ENCODE peak calls at places on chromosomes 7 and 10, in eight cellular contexts. One of them, this sample, is unnamed.

GRCh38 chr7:131786204-131786603 is 229.8 kb upstream of the PODXL start:
- DNase-seq in NB4: no peak
- DNase-seq in AG10803: no peak
- DNase-seq in tibial artery: no peak
- DNase-seq in gastrocnemius medialis: no peak
- DNase-seq in astrocyte: no peak
- DNase-seq in brain microvascular endothelial cell: no peak
- DNase-seq in cardiac fibroblast: no peak
- DNase-seq in this sample: no peak

GRCh38 chr7:130473289-130473688 is 18.6 kb upstream of the MEST start:
- DNase-seq in NB4: peak; percentile 64
- DNase-seq in AG10803: no peak
- DNase-seq in tibial artery: no peak
- DNase-seq in gastrocnemius medialis: no peak
- DNase-seq in astrocyte: no peak
- DNase-seq in brain microvascular endothelial cell: no peak
- DNase-seq in cardiac fibroblast: no peak
- DNase-seq in this sample: no peak

GRCh38 chr10:112898540-112899395 is 51.3 kb upstream of the TCF7L2 start:
- DNase-seq in NB4: no peak
- DNase-seq in AG10803: peak; percentile 20
- DNase-seq in tibial artery: peak; percentile 21
- DNase-seq in gastrocnemius medialis: no peak
- DNase-seq in astrocyte: peak; percentile 74
- DNase-seq in brain microvascular endothelial cell: peak; percentile 40
- DNase-seq in cardiac fibroblast: peak; percentile 71
- DNase-seq in this sample: peak; percentile 52

GRCh38 chr7:41624818-41625217 is 78.1 kb downstream of the INHBA start:
- DNase-seq in NB4: no peak
- DNase-seq in AG10803: peak; percentile 50
- DNase-seq in tibial artery: no peak
- DNase-seq in gastrocnemius medialis: no peak
- DNase-seq in astrocyte: no peak
- DNase-seq in brain microvascular endothelial cell: peak; percentile 39
- DNase-seq in cardiac fibroblast: peak; percentile 18
- DNase-seq in this sample: peak; percentile 10

GRCh38 chr10:113216068-113216467 is 266.0 kb downstream of the TCF7L2 start:
- DNase-seq in NB4: no peak
- DNase-seq in AG10803: peak; percentile 8
- DNase-seq in tibial artery: no peak
- DNase-seq in gastrocnemius medialis: no peak
- DNase-seq in astrocyte: no peak
- DNase-seq in brain microvascular endothelial cell: no peak
- DNase-seq in cardiac fibroblast: no peak
- DNase-seq in this sample: no peak

GRCh38 chr7:131654668-131655326 is 98.4 kb upstream of the PODXL start:
- DNase-seq in NB4: peak; percentile 80
- DNase-seq in AG10803: peak; percentile 84
- DNase-seq in tibial artery: peak; percentile 86
- DNase-seq in gastrocnemius medialis: peak; percentile 61
- DNase-seq in astrocyte: peak; percentile 44
- DNase-seq in brain microvascular endothelial cell: peak; percentile 77
- DNase-seq in cardiac fibroblast: peak; percentile 77
- DNase-seq in this sample: peak; percentile 27

GRCh38 chr10:4294996-4295792 is 510.2 kb upstream of the KLF6 start:
- DNase-seq in NB4: no peak
- DNase-seq in AG10803: peak; percentile 10
- DNase-seq in tibial artery: no peak
- DNase-seq in gastrocnemius medialis: no peak
- DNase-seq in astrocyte: no peak
- DNase-seq in brain microvascular endothelial cell: no peak
- DNase-seq in cardiac fibroblast: no peak
- DNase-seq in this sample: no peak

GRCh38 chr10:101967713-101968112 is 88.3 kb downstream of the ARMH3 start:
- DNase-seq in NB4: no peak
- DNase-seq in AG10803: peak; percentile 20
- DNase-seq in tibial artery: no peak
- DNase-seq in gastrocnemius medialis: no peak
- DNase-seq in astrocyte: peak; percentile 52
- DNase-seq in brain microvascular endothelial cell: peak; percentile 28
- DNase-seq in cardiac fibroblast: peak; percentile 53
- DNase-seq in this sample: no peak

GRCh38 chr10:21368022-21368582 is 157.4 kb downstream of the SKIDA1 start:
- DNase-seq in NB4: peak; percentile 33
- DNase-seq in AG10803: no peak
- DNase-seq in tibial artery: no peak
- DNase-seq in gastrocnemius medialis: no peak
- DNase-seq in astrocyte: peak; percentile 14
- DNase-seq in brain microvascular endothelial cell: no peak
- DNase-seq in cardiac fibroblast: no peak
- DNase-seq in this sample: no peak

GRCh38 chr10:21369697-21370096 is 155.8 kb downstream of the SKIDA1 start:
- DNase-seq in NB4: no peak
- DNase-seq in AG10803: no peak
- DNase-seq in tibial artery: no peak
- DNase-seq in gastrocnemius medialis: no peak
- DNase-seq in astrocyte: peak; percentile 20
- DNase-seq in brain microvascular endothelial cell: peak; percentile 47
- DNase-seq in cardiac fibroblast: no peak
- DNase-seq in this sample: no peak

GRCh38 chr10:21368728-21369425 is 156.6 kb downstream of the SKIDA1 start:
- DNase-seq in NB4: no peak
- DNase-seq in AG10803: no peak
- DNase-seq in tibial artery: no peak
- DNase-seq in gastrocnemius medialis: no peak
- DNase-seq in astrocyte: peak; percentile 21
- DNase-seq in brain microvascular endothelial cell: peak; percentile 24
- DNase-seq in cardiac fibroblast: peak; percentile 59
- DNase-seq in this sample: no peak

DNA sequence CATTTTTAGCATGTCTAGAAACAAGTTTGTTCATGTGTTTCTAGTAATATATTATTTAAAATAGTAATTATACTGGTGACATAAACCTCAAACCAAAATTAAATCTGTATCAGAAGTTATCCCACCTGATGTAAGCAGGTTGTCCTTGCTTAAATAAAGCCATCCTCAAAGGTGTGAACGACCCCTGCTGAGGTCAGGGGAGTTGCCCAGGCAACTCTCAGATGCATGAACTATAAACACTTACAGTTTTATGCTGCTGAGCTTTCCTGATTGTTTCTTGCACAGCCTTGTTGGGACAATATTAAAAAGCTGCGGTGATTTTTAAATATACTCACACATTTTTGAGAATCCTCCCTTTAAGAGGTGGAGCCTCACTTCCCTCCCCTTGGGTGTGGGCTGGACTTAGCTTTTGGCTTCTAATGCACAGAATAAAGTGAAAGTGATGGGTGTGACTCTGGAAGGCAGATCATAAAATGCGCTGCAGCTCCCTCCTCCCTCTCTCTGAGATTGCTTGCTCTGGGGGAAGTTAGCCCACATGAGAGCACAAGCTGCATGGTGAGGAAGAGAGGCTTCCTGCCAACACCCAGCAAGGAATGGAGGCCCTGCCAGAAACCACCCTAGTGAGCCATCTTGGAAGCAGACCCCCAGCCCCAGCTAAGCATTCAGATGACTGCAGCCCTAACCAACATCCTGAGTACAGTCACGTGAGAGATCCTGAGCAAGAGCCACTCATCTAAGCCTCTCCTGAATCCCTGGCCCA is 152.7 kb downstream of the SKIDA1 start:
- DNase-seq in NB4: peak; percentile 55
- DNase-seq in AG10803: peak; percentile 89
- DNase-seq in tibial artery: peak; percentile 60
- DNase-seq in gastrocnemius medialis: no peak
- DNase-seq in astrocyte: peak; percentile 92
- DNase-seq in brain microvascular endothelial cell: peak; percentile 89
- DNase-seq in cardiac fibroblast: peak; percentile 92
- DNase-seq in this sample: peak; percentile 84
- H3K4me3 ChIP-seq in NB4: no peak overlapping the region
- H3K4me3 ChIP-seq in AG10803: peak overlapping the region; percentile 38
- H3K4me3 ChIP-seq in tibial artery: no peak overlapping the region
- H3K4me3 ChIP-seq in gastrocnemius medialis: no peak overlapping the region
- H3K4me3 ChIP-seq in astrocyte: peak overlapping the region; percentile 32
- H3K4me3 ChIP-seq in brain microvascular endothelial cell: peak overlapping the region; percentile 35
- H3K4me3 ChIP-seq in cardiac fibroblast: no peak overlapping the region
- H3K4me3 ChIP-seq in this sample: no peak overlapping the region

DNA sequence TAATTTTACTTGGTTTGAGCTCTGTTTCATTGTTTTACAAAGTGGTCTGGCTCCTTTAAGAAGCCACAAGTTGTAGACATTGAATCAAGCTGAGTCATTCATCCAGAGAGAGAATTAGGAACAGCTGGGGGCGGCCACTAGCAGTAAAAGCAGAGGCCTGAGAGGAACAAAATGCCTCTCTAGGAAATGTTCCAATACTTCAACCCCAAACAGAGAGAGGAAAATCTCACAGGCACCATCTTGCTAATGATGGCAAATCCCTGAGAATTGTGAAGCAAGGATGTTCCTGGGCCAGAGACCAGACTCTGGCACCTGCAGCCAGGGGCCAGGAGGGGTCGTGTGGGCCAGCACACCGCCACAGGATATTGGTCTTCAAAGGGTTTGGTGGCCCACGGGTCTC is 26.5 kb upstream of the TRIL start:
- DNase-seq in NB4: peak; percentile 72
- DNase-seq in AG10803: peak; percentile 93
- DNase-seq in tibial artery: peak; percentile 66
- DNase-seq in gastrocnemius medialis: peak; percentile 31
- DNase-seq in astrocyte: peak; percentile 87
- DNase-seq in brain microvascular endothelial cell: peak; percentile 76
- DNase-seq in cardiac fibroblast: peak; percentile 86
- DNase-seq in this sample: peak; percentile 79
- H3K4me3 ChIP-seq in NB4: no peak overlapping the region
- H3K4me3 ChIP-seq in AG10803: no peak overlapping the region
- H3K4me3 ChIP-seq in tibial artery: no peak overlapping the region
- H3K4me3 ChIP-seq in gastrocnemius medialis: no peak overlapping the region
- H3K4me3 ChIP-seq in astrocyte: no peak overlapping the region
- H3K4me3 ChIP-seq in brain microvascular endothelial cell: no peak overlapping the region
- H3K4me3 ChIP-seq in cardiac fibroblast: no peak overlapping the region
- H3K4me3 ChIP-seq in this sample: no peak overlapping the region

GRCh38 chr10:119241066-119241465 is 33.7 kb downstream of the GRK5 start:
- DNase-seq in NB4: no peak
- DNase-seq in AG10803: no peak
- DNase-seq in tibial artery: no peak
- DNase-seq in gastrocnemius medialis: no peak
- DNase-seq in astrocyte: no peak
- DNase-seq in brain microvascular endothelial cell: no peak
- DNase-seq in cardiac fibroblast: no peak
- DNase-seq in this sample: no peak

GRCh38 chr10:119238577-119238976 is 31.2 kb downstream of the GRK5 start:
- DNase-seq in NB4: no peak
- DNase-seq in AG10803: peak; percentile 34
- DNase-seq in tibial artery: no peak
- DNase-seq in gastrocnemius medialis: no peak
- DNase-seq in astrocyte: peak; percentile 26
- DNase-seq in brain microvascular endothelial cell: no peak
- DNase-seq in cardiac fibroblast: no peak
- DNase-seq in this sample: no peak

GRCh38 chr10:119235381-119235780 is 28.0 kb downstream of the GRK5 start:
- DNase-seq in NB4: no peak
- DNase-seq in AG10803: peak; percentile 15
- DNase-seq in tibial artery: no peak
- DNase-seq in gastrocnemius medialis: no peak
- DNase-seq in astrocyte: peak; percentile 53
- DNase-seq in brain microvascular endothelial cell: no peak
- DNase-seq in cardiac fibroblast: peak; percentile 76
- DNase-seq in this sample: no peak

GRCh38 chr10:119233821-119234220 is 26.4 kb downstream of the GRK5 start:
- DNase-seq in NB4: no peak
- DNase-seq in AG10803: peak; percentile 24
- DNase-seq in tibial artery: no peak
- DNase-seq in gastrocnemius medialis: no peak
- DNase-seq in astrocyte: no peak
- DNase-seq in brain microvascular endothelial cell: no peak
- DNase-seq in cardiac fibroblast: peak; percentile 78
- DNase-seq in this sample: no peak

DNA sequence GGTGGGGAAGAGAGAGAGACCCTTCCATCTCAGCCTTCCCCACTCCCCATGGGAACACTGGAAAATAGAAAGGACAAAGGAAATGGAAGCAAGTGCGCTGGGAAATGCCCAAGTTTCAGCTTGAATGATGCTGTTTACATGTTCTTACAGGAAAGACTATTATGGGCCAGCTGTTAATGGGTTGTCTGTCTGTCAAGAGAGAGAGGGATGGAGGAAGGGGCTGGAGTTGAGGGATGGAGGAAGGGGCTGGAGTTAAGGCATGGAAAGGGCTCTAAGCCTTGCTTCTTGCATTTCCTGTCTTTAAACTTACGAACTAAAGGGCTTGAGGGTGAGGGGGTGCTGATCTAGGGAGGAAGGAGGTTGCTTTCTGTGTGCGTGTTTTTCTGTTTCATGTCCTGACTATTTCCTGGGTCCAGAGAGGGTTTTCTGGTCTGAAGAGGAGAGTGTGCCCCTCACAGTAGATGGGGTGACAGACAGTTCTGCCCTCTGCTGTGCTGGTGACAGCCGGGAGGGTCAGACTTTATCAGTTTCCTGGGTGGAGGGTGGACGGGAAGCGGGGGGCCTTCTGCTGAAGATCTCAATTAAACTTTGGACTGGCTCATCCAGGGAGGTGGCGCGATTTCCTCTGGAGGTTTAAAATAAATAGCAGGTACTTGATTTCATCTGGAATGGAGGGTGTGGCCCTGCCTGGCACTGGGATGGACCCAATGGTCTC is 30.5 kb downstream of the GRK5 start:
- DNase-seq in NB4: no peak
- DNase-seq in AG10803: no peak
- DNase-seq in tibial artery: no peak
- DNase-seq in gastrocnemius medialis: no peak
- DNase-seq in astrocyte: no peak
- DNase-seq in brain microvascular endothelial cell: no peak
- DNase-seq in cardiac fibroblast: no peak
- DNase-seq in this sample: no peak
- H3K4me3 ChIP-seq in NB4: no peak overlapping the region
- H3K4me3 ChIP-seq in AG10803: no peak overlapping the region
- H3K4me3 ChIP-seq in tibial artery: no peak overlapping the region
- H3K4me3 ChIP-seq in gastrocnemius medialis: no peak overlapping the region
- H3K4me3 ChIP-seq in astrocyte: no peak overlapping the region
- H3K4me3 ChIP-seq in brain microvascular endothelial cell: no peak overlapping the region
- H3K4me3 ChIP-seq in cardiac fibroblast: no peak overlapping the region
- H3K4me3 ChIP-seq in this sample: no peak overlapping the region

GRCh38 chr7:1458676-1459511 is at the start of gene MICALL2:
- DNase-seq in NB4: peak; percentile 81
- DNase-seq in AG10803: peak; percentile 83
- DNase-seq in tibial artery: peak; percentile 85
- DNase-seq in gastrocnemius medialis: peak; percentile 53
- DNase-seq in astrocyte: peak; percentile 71
- DNase-seq in brain microvascular endothelial cell: peak; percentile 85
- DNase-seq in cardiac fibroblast: peak; percentile 91
- DNase-seq in this sample: peak; percentile 58

GRCh38 chr7:1459930-1460756 is 873 bp upstream of the MICALL2 start:
- DNase-seq in NB4: no peak
- DNase-seq in AG10803: peak; percentile 21
- DNase-seq in tibial artery: peak; percentile 46
- DNase-seq in gastrocnemius medialis: no peak
- DNase-seq in astrocyte: no peak
- DNase-seq in brain microvascular endothelial cell: no peak
- DNase-seq in cardiac fibroblast: no peak
- DNase-seq in this sample: no peak

GRCh38 chr7:1457949-1458675 is 1.2 kb downstream of the MICALL2 start:
- DNase-seq in NB4: peak; percentile 87
- DNase-seq in AG10803: no peak
- DNase-seq in tibial artery: no peak
- DNase-seq in gastrocnemius medialis: no peak
- DNase-seq in astrocyte: no peak
- DNase-seq in brain microvascular endothelial cell: no peak
- DNase-seq in cardiac fibroblast: no peak
- DNase-seq in this sample: no peak

GRCh38 chr7:1460757-1461639 is 1.7 kb upstream of the MICALL2 start:
- DNase-seq in NB4: peak; percentile 49
- DNase-seq in AG10803: peak; percentile 73
- DNase-seq in tibial artery: peak; percentile 63
- DNase-seq in gastrocnemius medialis: peak; percentile 26
- DNase-seq in astrocyte: peak; percentile 32
- DNase-seq in brain microvascular endothelial cell: no peak
- DNase-seq in cardiac fibroblast: peak; percentile 59
- DNase-seq in this sample: no peak

DNA sequence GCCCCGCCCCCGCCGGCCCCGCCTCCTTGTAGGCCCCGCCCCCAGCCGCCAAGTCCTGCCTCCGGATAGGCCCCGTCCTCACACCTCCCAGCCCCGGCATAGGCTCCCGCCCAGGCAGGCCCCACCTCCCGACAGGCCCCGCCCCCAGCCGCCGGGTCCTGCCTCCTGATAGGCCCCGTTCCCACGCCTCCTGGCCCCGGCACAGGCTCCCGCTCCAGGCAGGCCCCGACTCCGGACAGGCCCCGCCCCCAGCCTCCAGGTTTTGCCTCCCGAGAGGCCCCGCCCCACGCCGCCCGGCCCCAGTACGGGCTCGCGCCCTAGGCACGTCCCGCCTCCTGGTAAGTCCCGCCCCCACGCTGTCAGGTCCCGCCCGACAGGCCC is 232 bp upstream of the MICALL2 start:
- DNase-seq in NB4: peak; percentile 99
- DNase-seq in AG10803: peak; percentile 98
- DNase-seq in tibial artery: peak; percentile 99
- DNase-seq in gastrocnemius medialis: peak; percentile 99
- DNase-seq in astrocyte: peak; percentile 89
- DNase-seq in brain microvascular endothelial cell: peak; percentile 98
- DNase-seq in cardiac fibroblast: peak; percentile 99
- DNase-seq in this sample: peak; percentile 94
- H3K4me3 ChIP-seq in NB4: no peak overlapping the region
- H3K4me3 ChIP-seq in AG10803: peak overlapping the region; percentile 92
- H3K4me3 ChIP-seq in tibial artery: peak overlapping the region; percentile 88
- H3K4me3 ChIP-seq in gastrocnemius medialis: peak overlapping the region; percentile 69
- H3K4me3 ChIP-seq in astrocyte: no peak overlapping the region
- H3K4me3 ChIP-seq in brain microvascular endothelial cell: peak overlapping the region; percentile 90
- H3K4me3 ChIP-seq in cardiac fibroblast: no peak overlapping the region
- H3K4me3 ChIP-seq in this sample: peak overlapping the region; percentile 80